ENCODE peak calls at places on chromosomes 1 and 21, in seven cellular contexts. W is H9, A is PC-3, S is IMR-90, T is GM12878, D is fibroblast of lung, B is PC-9. Z is an unnamed sample.

GRCh38 chr1:159828916-159829634 is 2.4 kb downstream of the SLAMF8 start:
- DNase-seq in W (peak), A (no peak), S (no peak), T (peak), D (no peak), B (no peak), Z (no peak)

GRCh38 chr1:30478799-30479198 is 244.6 kb downstream of the MATN1 start:
- DNase-seq in W (no peak), A (no peak), S (no peak), T (no peak), D (no peak), B (no peak), Z (no peak)

GRCh38 chr1:53121319-53122172 is 20.9 kb downstream of the SLC1A7 start:
- DNase-seq in W (no peak), A (peak), S (peak), T (no peak), D (peak), B (no peak), Z (no peak)

GRCh38 chr1:168261390-168261789 is 19.3 kb upstream of the TBX19 start:
- DNase-seq in W (no peak), A (peak), S (peak), T (no peak), D (peak), B (no peak), Z (peak)

GRCh38 chr1:208541225-208541855 is 297.2 kb upstream of the PLXNA2 start:
- DNase-seq in W (no peak), A (peak), S (no peak), T (peak), D (no peak), B (no peak), Z (peak)

GRCh38 chr21:18153063-18153462 is 91.6 kb upstream of the CHODL start:
- DNase-seq in W (no peak), A (no peak), S (no peak), T (no peak), D (no peak), B (no peak), Z (no peak)

GRCh38 chr1:194292912-194293311 is 1106.5 kb upstream of the B3GALT2 start:
- DNase-seq in W (no peak), A (no peak), S (no peak), T (no peak), D (no peak), B (no peak), Z (no peak)

GRCh38 chr1:181073638-181074037 is 14.9 kb upstream of the IER5 start:
- DNase-seq in W (no peak), A (peak), S (peak), T (no peak), D (peak), B (peak), Z (peak)

GRCh38 chr1:220012259-220012658 is 34.0 kb downstream of the EPRS1 start:
- DNase-seq in W (no peak), A (peak), S (peak), T (no peak), D (peak), B (no peak), Z (no peak)

GRCh38 chr1:109201123-109201703 is 12.5 kb upstream of the SARS1 start:
- DNase-seq in W (peak), A (peak), S (peak), T (no peak), D (peak), B (peak), Z (peak)

GRCh38 chr1:3816331-3817137 is 20.2 kb upstream of the LRRC47 start:
- DNase-seq in W (no peak), A (no peak), S (no peak), T (no peak), D (no peak), B (no peak), Z (no peak)

GRCh38 chr21:45357436-45358260 is 47.3 kb upstream of the COL18A1 start:
- DNase-seq in W (no peak), A (no peak), S (no peak), T (no peak), D (no peak), B (no peak), Z (no peak)

GRCh38 chr21:32332463-32332951 is 33.9 kb downstream of the MRAP start:
- DNase-seq in W (no peak), A (no peak), S (no peak), T (peak), D (peak), B (no peak), Z (no peak)

GRCh38 chr1:238653693-238654321 is 732.6 kb upstream of the CHRM3 start:
- DNase-seq in W (no peak), A (peak), S (peak), T (no peak), D (peak), B (no peak), Z (peak)

GRCh38 chr1:10694633-10695627 is 101.5 kb downstream of the CASZ1 start:
- DNase-seq in W (peak), A (peak), S (peak), T (no peak), D (peak), B (peak), Z (peak)

GRCh38 chr1:225111000-225111399 is 181.5 kb downstream of the DNAH14 start:
- DNase-seq in W (no peak), A (no peak), S (no peak), T (no peak), D (no peak), B (no peak), Z (no peak)

GRCh38 chr1:209202826-209203439 is 380.6 kb upstream of the CAMK1G start:
- DNase-seq in W (no peak), A (peak), S (peak), T (no peak), D (peak), B (peak), Z (peak)

GRCh38 chr1:78045850-78046778 is at the start of gene GIPC2:
- DNase-seq in W (peak), A (no peak), S (peak), T (no peak), D (peak), B (no peak), Z (no peak)

GRCh38 chr21:14877581-14878228 is 187.1 kb downstream of the NRIP1 start:
- DNase-seq in W (no peak), A (peak), S (peak), T (no peak), D (peak), B (peak), Z (peak)

GRCh38 chr1:181094813-181095212 is 6.3 kb downstream of the IER5 start:
- DNase-seq in W (no peak), A (no peak), S (peak), T (no peak), D (peak), B (peak), Z (no peak)

GRCh38 chr1:220013497-220013896 is 32.8 kb downstream of the EPRS1 start:
- DNase-seq in W (no peak), A (no peak), S (peak), T (no peak), D (peak), B (no peak), Z (no peak)

GRCh38 chr21:39022901-39023693 is 160.2 kb downstream of the PSMG1 start:
- DNase-seq in W (no peak), A (no peak), S (peak), T (no peak), D (peak), B (no peak), Z (no peak)

GRCh38 chr1:159775716-159776115 is 5.0 kb upstream of the DUSP23 start:
- DNase-seq in W (no peak), A (peak), S (no peak), T (no peak), D (no peak), B (no peak), Z (no peak)

GRCh38 chr1:16420719-16421118 is 16.5 kb downstream of the SPATA21 start:
- DNase-seq in W (no peak), A (no peak), S (no peak), T (peak), D (no peak), B (no peak), Z (no peak)

GRCh38 chr1:45018599-45019230 is 6.7 kb downstream of the UROD start:
- DNase-seq in W (peak), A (peak), S (peak), T (no peak), D (peak), B (peak), Z (peak)

GRCh38 chr1:110783292-110783918 is 89.5 kb upstream of the CD53 start:
- DNase-seq in W (peak), A (peak), S (peak), T (no peak), D (peak), B (peak), Z (peak)

GRCh38 chr1:29002792-29003191 is 88.4 kb downstream of the EPB41 start:
- DNase-seq in W (no peak), A (peak), S (no peak), T (no peak), D (no peak), B (peak), Z (peak)

GRCh38 chr1:185314416-185314815 is 2.6 kb downstream of the IVNS1ABP start:
- DNase-seq in W (no peak), A (peak), S (no peak), T (no peak), D (no peak), B (no peak), Z (no peak)

GRCh38 chr1:84300991-84301758 is at the start of gene SAMD13:
- DNase-seq in W (no peak), A (peak), S (peak), T (peak), D (peak), B (no peak), Z (peak)

GRCh38 chr1:43818691-43819090 is 111.4 kb downstream of the ST3GAL3 start:
- DNase-seq in W (no peak), A (no peak), S (no peak), T (no peak), D (no peak), B (no peak), Z (no peak)

GRCh38 chr1:92953491-92953890 is 7.8 kb downstream of the DIPK1A start:
- DNase-seq in W (no peak), A (no peak), S (no peak), T (no peak), D (no peak), B (no peak), Z (no peak)

GRCh38 chr1:173095632-173096031 is 44.9 kb upstream of the TNFSF18 start:
- DNase-seq in W (no peak), A (peak), S (peak), T (no peak), D (peak), B (no peak), Z (peak)

GRCh38 chr1:9890224-9890731 is 19.8 kb downstream of the CTNNBIP1 start:
- DNase-seq in W (no peak), A (peak), S (peak), T (no peak), D (peak), B (peak), Z (peak)

GRCh38 chr1:173342766-173343165 is 134.4 kb upstream of the PRDX6 start:
- DNase-seq in W (no peak), A (no peak), S (no peak), T (no peak), D (no peak), B (no peak), Z (no peak)

GRCh38 chr1:165452336-165453130 is 7.6 kb upstream of the RXRG start:
- DNase-seq in W (no peak), A (no peak), S (no peak), T (no peak), D (no peak), B (no peak), Z (no peak)

GRCh38 chr1:116666747-116667576 is 571 bp downstream of the IGSF3 start:
- DNase-seq in W (no peak), A (peak), S (no peak), T (no peak), D (no peak), B (no peak), Z (no peak)

GRCh38 chr1:183694035-183694434 is 40.9 kb upstream of the APOBEC4 start:
- DNase-seq in W (no peak), A (no peak), S (no peak), T (no peak), D (no peak), B (no peak), Z (no peak)

GRCh38 chr1:183699643-183700160 is 46.6 kb upstream of the APOBEC4 start:
- DNase-seq in W (no peak), A (peak), S (peak), T (no peak), D (peak), B (peak), Z (no peak)

GRCh38 chr1:183694636-183695035 is 41.5 kb upstream of the APOBEC4 start:
- DNase-seq in W (no peak), A (no peak), S (no peak), T (no peak), D (no peak), B (no peak), Z (no peak)

GRCh38 chr1:183696981-183697380 is 43.9 kb upstream of the APOBEC4 start:
- DNase-seq in W (no peak), A (no peak), S (no peak), T (no peak), D (no peak), B (no peak), Z (no peak)

GRCh38 chr1:183697814-183698590 is 44.9 kb upstream of the APOBEC4 start:
- DNase-seq in W (no peak), A (no peak), S (no peak), T (no peak), D (no peak), B (no peak), Z (no peak)
- H3K4me2 ChIP-seq in W (no peak), A (no peak), S (no peak), T (no peak), D (no peak), B (peak), Z (no peak)

GRCh38 chr1:226677121-226678020 is 61.7 kb downstream of the ITPKB start:
- DNase-seq in W (no peak), A (peak), S (peak), T (no peak), D (peak), B (no peak), Z (peak)
- H3K4me2 ChIP-seq in W (no peak), A (peak), S (peak), T (peak), D (peak), B (no peak), Z (peak)

GRCh38 chr1:226678251-226678650 is 60.8 kb downstream of the ITPKB start:
- DNase-seq in W (no peak), A (no peak), S (no peak), T (no peak), D (no peak), B (no peak), Z (no peak)
- H3K4me2 ChIP-seq in W (no peak), A (no peak), S (no peak), T (no peak), D (no peak), B (no peak), Z (no peak)

DNA sequence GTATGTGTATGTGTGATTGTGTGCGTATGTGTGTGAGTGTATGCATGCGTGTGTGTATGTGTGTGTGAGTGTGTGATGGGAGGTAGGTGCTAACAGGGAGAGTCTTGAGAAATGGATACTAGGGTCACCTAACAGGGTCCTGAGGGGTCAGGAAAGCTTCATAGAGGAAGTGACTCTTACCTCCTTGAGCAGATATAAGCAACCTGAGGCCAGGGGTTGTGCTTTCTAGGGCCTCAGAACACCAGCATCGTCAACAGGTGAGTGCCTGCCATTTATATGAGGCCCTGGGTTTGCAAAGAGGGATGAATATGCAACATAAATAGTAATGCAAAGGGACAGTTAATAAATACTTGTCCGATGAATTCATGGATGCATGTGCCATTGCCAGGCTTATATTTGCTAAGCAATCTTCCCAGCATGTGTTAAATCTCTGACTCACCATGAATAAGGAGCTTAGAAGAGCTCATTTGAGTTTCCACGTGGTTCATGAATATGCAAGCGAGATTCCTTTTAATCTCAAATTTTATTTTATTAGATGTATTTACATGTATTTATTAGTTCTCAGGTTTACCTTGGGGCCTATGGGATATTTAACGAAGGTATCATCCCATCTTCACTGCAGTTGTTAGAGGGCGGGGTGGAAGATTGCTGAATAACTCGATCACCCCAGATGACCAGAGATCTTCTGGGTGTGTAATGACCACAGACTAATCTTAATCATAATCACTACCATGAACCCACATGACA is 438.3 kb downstream of the CAMTA1 start:
- DNase-seq in W (no peak), A (peak), S (peak), T (no peak), D (peak), B (no peak), Z (peak)
- H3K4me2 ChIP-seq in W (no peak), A (peak), S (peak), T (no peak), D (peak), B (no peak), Z (no peak)

DNA sequence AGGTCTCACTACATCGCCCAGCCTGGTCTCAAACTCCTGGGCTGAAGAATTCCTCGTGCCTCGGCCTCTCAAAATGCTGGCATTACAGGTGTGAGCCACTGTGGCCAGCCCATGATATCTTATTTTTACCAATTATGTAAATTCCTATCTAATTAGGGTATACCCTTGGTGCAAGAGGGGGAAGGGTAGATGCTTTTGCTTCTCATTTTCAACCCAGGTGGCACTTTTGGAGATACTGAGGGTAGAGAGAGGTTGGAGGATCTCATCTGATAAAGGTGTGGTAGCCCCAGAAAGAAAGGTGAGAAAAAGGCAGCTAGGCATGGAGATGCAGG is 17.4 kb downstream of the ENSA start:
- DNase-seq in W (no peak), A (no peak), S (no peak), T (no peak), D (no peak), B (no peak), Z (no peak)
- H3K4me2 ChIP-seq in W (no peak), A (peak), S (no peak), T (peak), D (peak), B (peak), Z (peak)

GRCh38 chr1:180002437-180002836 is 47.8 kb downstream of the CEP350 start:
- DNase-seq in W (no peak), A (no peak), S (peak), T (no peak), D (peak), B (no peak), Z (peak)
- H3K4me2 ChIP-seq in W (no peak), A (no peak), S (no peak), T (peak), D (no peak), B (no peak), Z (no peak)

GRCh38 chr21:35227774-35228173 is 178.7 kb upstream of the RUNX1 start:
- DNase-seq in W (no peak), A (no peak), S (no peak), T (no peak), D (no peak), B (no peak), Z (no peak)

GRCh38 chr21:35232545-35233176 is 183.6 kb upstream of the RUNX1 start:
- DNase-seq in W (no peak), A (peak), S (peak), T (no peak), D (peak), B (peak), Z (peak)

GRCh38 chr21:35229290-35229689 is 180.2 kb upstream of the RUNX1 start:
- DNase-seq in W (no peak), A (no peak), S (no peak), T (no peak), D (no peak), B (no peak), Z (no peak)

GRCh38 chr21:35234725-35235124 is 185.6 kb upstream of the RUNX1 start:
- DNase-seq in W (no peak), A (no peak), S (no peak), T (peak), D (peak), B (no peak), Z (no peak)

DNA sequence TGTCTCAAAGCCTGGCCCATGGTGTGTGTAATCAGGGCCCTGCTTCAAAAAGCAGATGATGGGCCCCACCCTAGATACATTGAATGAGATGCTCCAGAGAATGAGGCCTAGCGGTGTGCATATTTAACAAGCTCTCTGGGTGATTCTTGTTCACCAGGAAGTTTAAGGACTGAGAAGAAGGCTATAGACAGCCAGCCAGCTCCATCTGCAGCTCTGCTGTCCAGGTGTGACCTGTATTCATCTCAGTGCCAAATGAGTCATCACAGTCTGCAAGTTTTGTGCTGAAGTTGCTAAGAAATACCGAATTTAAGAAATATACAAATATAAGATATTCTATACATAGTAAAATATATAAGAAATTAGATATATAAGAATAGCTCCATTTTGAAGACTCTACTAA is 182.0 kb upstream of the RUNX1 start:
- DNase-seq in W (no peak), A (peak), S (peak), T (no peak), D (peak), B (peak), Z (peak)
- H3K4me2 ChIP-seq in W (no peak), A (no peak), S (no peak), T (no peak), D (no peak), B (peak), Z (no peak)

DNA sequence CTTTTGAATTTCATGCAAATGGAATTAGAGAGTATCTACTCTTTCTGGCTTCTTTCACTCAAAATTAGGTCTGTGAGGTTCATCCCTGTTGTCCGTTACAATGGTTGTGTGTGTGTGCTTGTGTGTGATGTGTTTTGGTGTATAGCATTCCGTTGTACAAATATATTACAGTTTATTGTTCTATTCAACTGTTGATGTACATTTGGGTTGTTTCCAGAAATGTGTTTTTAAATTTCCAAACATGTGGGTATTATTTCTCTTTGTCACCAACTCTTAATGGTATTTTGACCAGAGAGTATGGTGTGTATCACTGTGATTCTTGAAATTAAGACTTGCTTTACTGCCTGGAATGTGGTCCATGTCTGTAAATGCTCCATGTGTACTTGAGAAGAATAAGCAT is 16.8 kb upstream of the HCRTR1 start:
- DNase-seq in W (no peak), A (no peak), S (no peak), T (no peak), D (no peak), B (no peak), Z (no peak)
- H3K4me2 ChIP-seq in W (no peak), A (no peak), S (no peak), T (no peak), D (no peak), B (no peak), Z (no peak)